ENCODE peak calls at places on chromosomes 1 and 21, in ten cellular contexts. D is endodermal cell, Y is body of pancreas, J is A549, P is stomach, R is A673, G is fibroblast of pulmonary artery, T is heart right ventricle, O is cardiac muscle cell, M is suprapubic skin. E is an unnamed sample.

GRCh38 chr1:28860332-28861073 is 48.5 kb downstream of the OPRD1 start:
- DNase-seq in R (peak), O (peak), M (no peak), P (peak), G (peak), T (no peak), Y (peak), J (peak), D (no peak), E (no peak)

GRCh38 chr21:16196521-16197208 is 466.9 kb downstream of the USP25 start:
- DNase-seq in P (no peak), T (no peak), R (no peak), D (no peak), M (no peak), J (no peak), G (peak), Y (no peak), O (peak), E (no peak)

GRCh38 chr1:28110555-28110954 is 22.1 kb upstream of the EYA3 start:
- DNase-seq in T (no peak), R (no peak), G (peak), M (no peak), O (no peak), P (no peak), Y (no peak), J (peak), D (no peak), E (no peak)

GRCh38 chr1:80536464-80536863 is 1264.3 kb upstream of the ADGRL2 start:
- DNase-seq in O (no peak), J (no peak), R (no peak), G (no peak), Y (no peak), T (no peak), P (no peak), M (no peak), D (no peak), E (no peak)

GRCh38 chr1:29518183-29518835 is 282.0 kb downstream of the PTPRU start:
- DNase-seq in O (no peak), T (no peak), M (peak), Y (no peak), J (no peak), R (no peak), P (peak), G (no peak), D (no peak), E (peak)

GRCh38 chr1:29117381-29117780 is 6.3 kb downstream of the TMEM200B start:
- DNase-seq in R (no peak), T (no peak), O (no peak), P (no peak), M (no peak), J (no peak), G (no peak), D (no peak), Y (no peak), E (no peak)

GRCh38 chr1:206513312-206514111 is 6.2 kb downstream of the RASSF5 start:
- DNase-seq in P (no peak), T (peak), J (no peak), G (peak), D (no peak), O (peak), M (peak), R (no peak), Y (peak), E (peak)

GRCh38 chr21:38042246-38042645 is 126.0 kb upstream of the KCNJ6 start:
- DNase-seq in T (no peak), R (no peak), G (no peak), P (no peak), Y (no peak), O (no peak), J (peak), M (no peak), D (no peak), E (no peak)

GRCh38 chr1:116574581-116575291 is 3.9 kb upstream of the CD58 start:
- DNase-seq in R (peak), G (peak), D (peak), Y (peak), P (peak), T (peak), M (no peak), J (peak), O (peak), E (no peak)

GRCh38 chr1:17979815-17980214 is 127.8 kb upstream of the IGSF21 start:
- DNase-seq in P (no peak), R (no peak), O (no peak), D (peak), Y (no peak), J (no peak), M (no peak), T (no peak), G (no peak), E (no peak)

GRCh38 chr1:241672301-241672700 is 20.2 kb downstream of the WDR64 start:
- DNase-seq in D (no peak), P (no peak), T (no peak), Y (no peak), M (no peak), O (no peak), G (no peak), R (no peak), J (peak), E (no peak)

GRCh38 chr1:244548558-244549115 is 87.6 kb downstream of the CATSPERE start:
- DNase-seq in J (no peak), Y (no peak), D (peak), M (no peak), T (no peak), G (no peak), O (no peak), R (no peak), P (no peak), E (no peak)

GRCh38 chr1:29585656-29586055 is 349.3 kb downstream of the PTPRU start:
- DNase-seq in T (no peak), M (no peak), O (no peak), J (no peak), G (no peak), R (no peak), P (no peak), D (peak), Y (no peak), E (no peak)

GRCh38 chr1:186865861-186866260 is 37.1 kb downstream of the PLA2G4A start:
- DNase-seq in M (no peak), G (no peak), O (no peak), T (no peak), J (no peak), P (no peak), D (no peak), R (peak), Y (no peak), E (no peak)

GRCh38 chr21:38250991-38251418 is 5.8 kb upstream of the KCNJ15 start:
- DNase-seq in M (no peak), Y (no peak), G (no peak), O (no peak), P (no peak), T (no peak), D (no peak), J (no peak), R (no peak), E (no peak)

GRCh38 chr1:24830680-24831272 is 85.5 kb downstream of the CLIC4 start:
- DNase-seq in O (peak), G (peak), M (no peak), R (peak), D (no peak), P (no peak), Y (no peak), T (no peak), J (peak), E (no peak)

GRCh38 chr1:42845866-42846256 is 552 bp upstream of the ZNF691 start:
- DNase-seq in M (no peak), G (no peak), Y (no peak), P (no peak), D (no peak), J (no peak), R (peak), T (no peak), O (no peak), E (no peak)

GRCh38 chr21:34544032-34544496 is 32.1 kb upstream of the KCNE1 start:
- DNase-seq in J (peak), R (peak), M (no peak), Y (peak), O (peak), T (no peak), P (peak), D (peak), G (peak), E (no peak)

GRCh38 chr21:46008893-46009635 is 27.5 kb downstream of the COL6A1 start:
- DNase-seq in R (no peak), D (peak), G (no peak), P (no peak), Y (no peak), T (no peak), O (no peak), M (no peak), J (no peak), E (no peak)

GRCh38 chr1:32892368-32893197 is 6.3 kb downstream of the HPCA start:
- DNase-seq in P (no peak), D (peak), O (peak), G (peak), T (no peak), R (peak), J (peak), Y (peak), M (no peak), E (no peak)

GRCh38 chr1:175422122-175422521 is 229.5 kb upstream of the KIAA0040 start:
- DNase-seq in J (no peak), T (no peak), M (no peak), P (no peak), R (no peak), D (no peak), O (no peak), Y (no peak), G (no peak), E (no peak)

GRCh38 chr1:195709821-195710220 is 898.4 kb downstream of the KCNT2 start:
- DNase-seq in R (no peak), Y (no peak), J (no peak), M (no peak), D (no peak), O (no peak), P (no peak), T (no peak), G (no peak), E (no peak)

GRCh38 chr1:7485086-7485780 is 285.9 kb upstream of the VAMP3 start:
- DNase-seq in T (no peak), M (no peak), Y (no peak), D (no peak), P (no peak), G (no peak), R (no peak), O (no peak), J (no peak), E (no peak)

GRCh38 chr1:33897092-33897725 is 33.3 kb downstream of the HMGB4 start:
- DNase-seq in D (no peak), P (no peak), O (no peak), T (no peak), R (no peak), G (no peak), Y (no peak), M (no peak), J (no peak), E (no peak)

GRCh38 chr1:153539395-153540093 is 1.2 kb downstream of the S100A5 start:
- DNase-seq in Y (no peak), M (no peak), P (no peak), T (no peak), D (no peak), J (no peak), R (no peak), G (no peak), O (no peak), E (no peak)

GRCh38 chr1:77831976-77832695 is 52.7 kb downstream of the MIGA1 start:
- DNase-seq in D (no peak), G (peak), T (no peak), Y (no peak), J (no peak), M (no peak), R (peak), O (peak), P (no peak), E (no peak)
- TF ChIP-seq CTCF in D (no peak), G (no peak), T (no peak), Y (no peak), J (no peak), M (no peak), R (no peak), O (no peak), P (no peak), E (no peak)

DNA sequence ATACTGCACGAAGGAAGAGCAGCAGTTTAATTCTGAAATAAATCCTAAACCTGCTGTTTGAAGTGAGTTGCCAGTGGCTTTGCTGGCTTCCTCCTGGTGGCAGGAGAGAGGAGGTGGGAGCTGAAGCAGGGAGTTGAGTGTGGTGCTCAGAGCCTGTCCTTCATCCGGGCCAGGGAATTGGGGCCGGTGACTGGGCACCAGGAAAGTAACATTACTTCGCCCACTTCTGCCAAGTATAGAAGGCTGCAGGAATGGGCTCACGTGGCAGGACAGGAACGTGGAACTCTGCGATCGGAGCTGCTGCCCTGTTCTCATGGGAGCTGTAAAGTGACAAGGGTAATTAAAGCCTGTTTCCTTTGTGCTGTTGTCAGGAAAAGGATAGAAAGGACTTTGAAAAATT is 8.7 kb downstream of the TOR3A start:
- DNase-seq in T (peak), D (no peak), O (no peak), R (peak), Y (peak), J (no peak), P (peak), G (no peak), M (no peak), E (peak)
- TF ChIP-seq CTCF in T (peak), D (peak), O (no peak), R (peak), Y (peak), J (no peak), P (no peak), G (no peak), M (no peak), E (peak)

DNA sequence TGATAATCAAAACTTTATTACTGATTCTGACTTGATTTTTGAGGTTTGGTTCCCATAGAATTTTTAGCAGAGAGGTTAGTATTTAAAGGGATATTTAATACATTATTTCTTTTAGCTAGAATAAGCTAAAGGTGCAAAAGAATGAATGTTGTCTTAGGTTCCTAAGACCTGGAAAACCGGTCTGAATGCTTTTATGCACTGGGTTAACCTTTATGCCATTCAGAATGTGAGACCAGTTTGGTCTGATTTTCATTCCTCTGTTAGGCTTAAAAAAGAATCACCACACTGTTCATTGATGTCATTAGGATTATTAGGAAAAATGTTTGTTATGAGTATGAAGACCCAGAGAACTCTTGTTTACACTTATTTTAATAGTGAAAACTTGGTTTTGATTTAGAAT is 30.1 kb downstream of the RAP1A start:
- DNase-seq in P (no peak), Y (no peak), R (no peak), D (no peak), T (no peak), G (no peak), J (no peak), M (no peak), O (no peak), E (no peak)
- TF ChIP-seq CTCF in P (no peak), Y (no peak), R (no peak), D (no peak), T (no peak), G (no peak), J (no peak), M (no peak), O (no peak), E (no peak)

GRCh38 chr1:12610305-12610935 is 7.6 kb downstream of the DHRS3 start:
- DNase-seq in P (no peak), Y (no peak), R (no peak), O (peak), T (no peak), J (no peak), M (no peak), G (peak), D (no peak), E (no peak)
- TF ChIP-seq CTCF in P (no peak), Y (no peak), R (no peak), O (no peak), T (no peak), J (no peak), M (no peak), G (no peak), D (no peak), E (no peak)

DNA sequence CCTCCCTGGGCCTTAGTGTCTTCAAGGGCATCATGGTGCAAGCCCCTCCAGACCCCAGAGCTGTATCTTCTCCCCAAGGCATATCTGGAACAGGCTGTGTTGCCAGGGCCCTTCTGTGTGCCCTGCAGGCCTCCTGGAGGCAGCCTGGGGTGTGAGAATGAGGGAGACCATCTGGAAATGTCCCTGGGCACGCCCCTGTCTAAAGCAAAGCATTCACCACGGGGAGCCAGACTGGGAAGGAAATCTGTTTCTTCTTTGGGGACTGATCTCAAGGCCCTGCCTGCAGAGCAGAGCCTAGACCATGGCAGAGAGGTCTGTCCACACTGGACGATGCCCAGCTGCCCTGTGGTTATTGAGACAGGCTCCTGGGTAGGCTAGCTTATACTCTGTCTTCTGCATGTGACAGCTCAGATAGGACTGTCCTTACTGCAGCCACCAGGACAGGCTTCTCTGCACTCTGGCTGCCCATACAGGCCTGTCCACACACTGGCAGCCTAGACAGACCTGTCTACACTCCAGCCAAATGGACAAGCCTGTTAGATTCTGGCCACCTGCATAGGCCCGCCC is 24.6 kb downstream of the PODN start:
- DNase-seq in M (no peak), J (no peak), T (no peak), Y (no peak), G (no peak), R (no peak), O (no peak), P (no peak), D (no peak), E (no peak)
- TF ChIP-seq CTCF in M (no peak), J (no peak), T (no peak), Y (no peak), G (no peak), R (no peak), O (no peak), P (no peak), D (no peak), E (no peak)

GRCh38 chr1:200899451-200899915 is 4.8 kb downstream of the INAVA start:
- DNase-seq in D (no peak), T (no peak), Y (no peak), J (no peak), M (no peak), P (no peak), G (no peak), O (no peak), R (no peak), E (peak)
- TF ChIP-seq CTCF in D (no peak), T (no peak), Y (no peak), J (no peak), M (no peak), P (no peak), G (no peak), O (no peak), R (no peak), E (no peak)

DNA sequence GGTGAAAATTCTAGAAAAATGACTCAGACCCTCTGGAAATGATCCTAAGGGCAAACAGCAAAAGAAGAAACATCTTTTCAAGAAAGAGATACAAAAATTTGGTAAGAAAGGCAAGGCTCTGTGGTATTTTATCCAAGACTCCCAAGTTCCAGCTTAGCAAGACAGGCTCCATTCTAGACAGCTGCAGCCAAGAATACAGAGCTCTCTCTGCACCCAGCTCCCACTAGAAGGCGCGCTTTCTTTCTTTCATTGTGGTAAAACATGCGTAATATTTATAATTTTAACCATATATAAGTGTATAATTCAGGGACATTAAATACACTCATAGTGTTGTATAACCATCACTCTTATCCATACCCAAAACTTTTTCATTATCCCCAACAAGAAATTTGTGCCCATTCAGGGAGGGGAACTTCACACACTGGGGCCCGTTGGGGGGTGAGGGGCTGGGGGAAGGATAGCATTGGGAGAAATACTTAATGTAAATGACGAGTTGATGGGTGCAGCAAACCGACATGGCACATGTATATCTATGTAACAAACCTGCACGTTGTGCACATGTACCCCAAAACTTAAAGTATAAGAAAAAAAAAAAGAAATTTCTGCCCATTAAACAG is 2.2 kb upstream of the HFM1 start:
- DNase-seq in J (peak), O (peak), T (no peak), M (no peak), R (peak), P (no peak), G (peak), Y (peak), D (no peak), E (no peak)
- TF ChIP-seq CTCF in J (peak), O (peak), T (no peak), M (no peak), R (peak), P (no peak), G (peak), Y (no peak), D (peak), E (peak)